ENCODE peak calls at places on chromosomes 13 and 19, in four cellular contexts. Z is K562, F is GM12891, T is GM12878. Y is an unnamed sample.
A peak's percentile ranks its signal among the peaks of the same experiment; 100 is the strongest.

GRCh38 chr19:43438291-43439162 is 23.8 kb downstream of the TEX101 start:
- DNase-seq in Z (no peak), F (no peak), T (no peak), Y (no peak)

GRCh38 chr19:2524840-2525723 is 49.2 kb downstream of the GADD45B start:
- DNase-seq in Z (peak; percentile 32), F (no peak), T (no peak), Y (no peak)

GRCh38 chr13:89003656-89004055 is 1332.5 kb downstream of the SLITRK5 start:
- DNase-seq in Z (no peak), F (no peak), T (no peak), Y (no peak)

GRCh38 chr19:33557720-33558119 is 36.1 kb upstream of the PEPD start:
- DNase-seq in Z (no peak), F (no peak), T (no peak), Y (no peak)

GRCh38 chr19:11881151-11881800 is 6.3 kb upstream of the ZNF69 start:
- DNase-seq in Z (peak; percentile 77), F (peak; percentile 34), T (peak; percentile 17), Y (peak; percentile 15)

GRCh38 chr13:41960195-41960699 is 662 bp downstream of the VWA8 start:
- DNase-seq in Z (peak; percentile 40), F (no peak), T (no peak), Y (no peak)

GRCh38 chr13:90455861-90456260 is 891.6 kb upstream of the MIR17HG start:
- DNase-seq in Z (no peak), F (no peak), T (no peak), Y (no peak)

GRCh38 chr19:41149831-41150230 is 35.6 kb downstream of the CYP2F1 start:
- DNase-seq in Z (no peak), F (no peak), T (no peak), Y (no peak)

GRCh38 chr13:32381539-32381938 is 46.4 kb downstream of the N4BP2L1 start:
- DNase-seq in Z (peak; percentile 13), F (no peak), T (no peak), Y (no peak)

GRCh38 chr13:97100821-97101220 is 106.5 kb upstream of the OXGR1 start:
- DNase-seq in Z (no peak), F (no peak), T (no peak), Y (no peak)

GRCh38 chr19:44847144-44848035 is 1.3 kb downstream of the NECTIN2 start:
- DNase-seq in Z (peak; percentile 75), F (no peak), T (no peak), Y (no peak)

GRCh38 chr13:35219021-35219420 is 257.5 kb downstream of the MAB21L1 start:
- DNase-seq in Z (no peak), F (no peak), T (no peak), Y (no peak)

GRCh38 chr13:109226631-109227030 is 559.8 kb downstream of the IRS2 start:
- DNase-seq in Z (no peak), F (no peak), T (no peak), Y (no peak)

GRCh38 chr19:1104452-1105216 is 840 bp downstream of the GPX4 start:
- DNase-seq in Z (peak; percentile 90), F (peak; percentile 91), T (no peak), Y (peak; percentile 59)

GRCh38 chr13:89066868-89067466 is 1395.8 kb downstream of the SLITRK5 start:
- DNase-seq in Z (peak; percentile 4), F (no peak), T (no peak), Y (peak; percentile 67)

GRCh38 chr13:50677687-50678463 is 165.6 kb downstream of the DLEU7 start:
- DNase-seq in Z (no peak), F (no peak), T (no peak), Y (no peak)

GRCh38 chr19:5154129-5154798 is 185.4 kb downstream of the KDM4B start:
- DNase-seq in Z (peak; percentile 76), F (peak; percentile 70), T (no peak), Y (peak; percentile 41)

GRCh38 chr19:7866399-7867091 is 7.6 kb downstream of the PRR36 start:
- DNase-seq in Z (no peak), F (no peak), T (no peak), Y (no peak)

GRCh38 chr19:18784786-18785120 is 6.4 kb downstream of the COMP start:
- DNase-seq in Z (no peak), F (no peak), T (no peak), Y (no peak)

GRCh38 chr19:51427220-51427619 is 9.8 kb upstream of the SIGLEC10 start:
- DNase-seq in Z (no peak), F (no peak), T (no peak), Y (no peak)

GRCh38 chr19:49997709-49998108 is 27.5 kb downstream of the VRK3 start:
- DNase-seq in Z (peak; percentile 51), F (peak; percentile 46), T (peak; percentile 26), Y (peak; percentile 47)

GRCh38 chr19:10760268-10760944 is 42.5 kb downstream of the DNM2 start:
- DNase-seq in Z (peak; percentile 57), F (no peak), T (no peak), Y (no peak)

GRCh38 chr13:21075303-21076264 is 14.2 kb upstream of the LATS2 start:
- DNase-seq in Z (no peak), F (peak; percentile 47), T (no peak), Y (no peak)

GRCh38 chr13:20401958-20402856 is 123.5 kb downstream of the CRYL1 start:
- DNase-seq in Z (no peak), F (no peak), T (no peak), Y (no peak)

GRCh38 chr13:37485766-37486165 is 112.8 kb downstream of the POSTN start:
- DNase-seq in Z (no peak), F (no peak), T (no peak), Y (no peak)

GRCh38 chr13:37481005-37481857 is 117.3 kb downstream of the POSTN start:
- DNase-seq in Z (no peak), F (no peak), T (no peak), Y (no peak)

GRCh38 chr13:37484056-37484455 is 114.5 kb downstream of the POSTN start:
- DNase-seq in Z (no peak), F (no peak), T (no peak), Y (no peak)

GRCh38 chr13:37479901-37480300 is 118.7 kb downstream of the POSTN start:
- DNase-seq in Z (no peak), F (no peak), T (no peak), Y (no peak)

DNA sequence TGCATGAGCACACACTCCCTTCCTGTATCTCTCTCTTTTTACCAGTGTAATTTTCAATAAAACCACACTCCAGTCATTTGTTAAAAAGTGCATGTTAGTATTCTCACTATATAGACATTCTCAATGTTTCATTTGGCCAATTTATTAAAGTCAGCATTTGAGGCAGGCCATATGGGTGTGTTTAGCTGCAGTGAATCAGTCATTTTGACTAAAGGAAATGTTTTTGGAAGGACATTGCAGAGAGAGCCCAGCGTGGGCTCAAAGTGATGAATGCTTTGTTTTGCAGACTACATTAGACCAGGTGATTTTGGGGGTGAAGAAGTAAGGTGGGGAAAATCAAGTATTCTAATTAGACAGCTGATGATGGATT is 116.7 kb downstream of the POSTN start:
- DNase-seq in Z (no peak), F (no peak), T (no peak), Y (no peak)
- TF ChIP-seq SPI1 in Z (no peak), F (no peak), T (no peak), Y (no peak)

GRCh38 chr13:113584205-113584869 is at the start of gene TFDP1:
- DNase-seq in Z (peak; percentile 92), F (peak; percentile 95), T (peak; percentile 63), Y (peak; percentile 97)

GRCh38 chr13:113581871-113582270 is 2.7 kb upstream of the TFDP1 start:
- DNase-seq in Z (no peak), F (no peak), T (no peak), Y (no peak)

GRCh38 chr13:113585828-113586355 is 1.3 kb downstream of the TFDP1 start:
- DNase-seq in Z (peak; percentile 24), F (no peak), T (no peak), Y (no peak)

GRCh38 chr13:113579686-113580085 is 4.9 kb upstream of the TFDP1 start:
- DNase-seq in Z (no peak), F (no peak), T (no peak), Y (no peak)

DNA sequence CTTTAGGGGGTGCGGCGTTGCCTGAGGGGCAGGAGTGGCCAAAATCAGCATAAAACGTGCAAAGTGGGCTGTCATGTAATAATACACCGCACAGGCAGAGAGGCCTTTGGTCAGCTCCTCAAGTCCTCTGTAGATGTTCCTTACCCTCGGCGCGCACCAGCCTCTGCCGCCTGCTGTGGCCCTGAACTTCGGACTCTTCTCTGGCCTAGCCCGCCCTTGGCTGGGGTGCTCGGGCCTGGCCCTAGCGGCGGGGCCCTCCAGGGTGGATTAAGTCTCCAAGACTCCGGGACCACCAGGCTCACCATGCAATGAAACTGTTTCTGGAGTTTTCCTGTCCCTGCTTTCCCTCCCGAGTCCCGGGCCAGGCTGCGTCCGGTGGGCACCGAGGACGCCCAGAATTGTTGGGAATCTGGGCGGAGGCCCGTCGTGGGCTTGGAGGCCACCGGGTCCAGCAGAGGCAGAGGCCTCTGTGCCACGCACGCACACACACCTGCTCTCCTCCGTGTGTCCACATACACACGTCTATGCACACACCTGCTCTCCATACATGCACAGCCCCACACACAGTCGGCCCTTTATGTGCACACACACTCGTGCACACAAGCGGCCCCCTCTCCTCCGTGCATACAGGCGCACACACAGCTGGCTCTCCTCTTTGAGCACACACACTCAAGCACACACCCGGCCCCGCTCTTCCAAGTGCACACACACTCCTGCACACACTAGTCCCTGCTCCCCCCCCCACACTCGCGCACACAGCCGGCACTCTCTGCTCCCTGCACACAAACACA is 1.5 kb upstream of the TFDP1 start:
- DNase-seq in Z (no peak), F (no peak), T (no peak), Y (no peak)
- TF ChIP-seq SPI1 in Z (no peak), F (no peak), T (no peak), Y (no peak)

GRCh38 chr13:40082644-40083043 is 427.2 kb downstream of the COG6 start:
- DNase-seq in Z (no peak), F (no peak), T (no peak), Y (no peak)

GRCh38 chr13:40084934-40085333 is 429.5 kb downstream of the COG6 start:
- DNase-seq in Z (no peak), F (no peak), T (no peak), Y (no peak)

GRCh38 chr13:40083841-40084240 is 428.4 kb downstream of the COG6 start:
- DNase-seq in Z (no peak), F (no peak), T (no peak), Y (no peak)

DNA sequence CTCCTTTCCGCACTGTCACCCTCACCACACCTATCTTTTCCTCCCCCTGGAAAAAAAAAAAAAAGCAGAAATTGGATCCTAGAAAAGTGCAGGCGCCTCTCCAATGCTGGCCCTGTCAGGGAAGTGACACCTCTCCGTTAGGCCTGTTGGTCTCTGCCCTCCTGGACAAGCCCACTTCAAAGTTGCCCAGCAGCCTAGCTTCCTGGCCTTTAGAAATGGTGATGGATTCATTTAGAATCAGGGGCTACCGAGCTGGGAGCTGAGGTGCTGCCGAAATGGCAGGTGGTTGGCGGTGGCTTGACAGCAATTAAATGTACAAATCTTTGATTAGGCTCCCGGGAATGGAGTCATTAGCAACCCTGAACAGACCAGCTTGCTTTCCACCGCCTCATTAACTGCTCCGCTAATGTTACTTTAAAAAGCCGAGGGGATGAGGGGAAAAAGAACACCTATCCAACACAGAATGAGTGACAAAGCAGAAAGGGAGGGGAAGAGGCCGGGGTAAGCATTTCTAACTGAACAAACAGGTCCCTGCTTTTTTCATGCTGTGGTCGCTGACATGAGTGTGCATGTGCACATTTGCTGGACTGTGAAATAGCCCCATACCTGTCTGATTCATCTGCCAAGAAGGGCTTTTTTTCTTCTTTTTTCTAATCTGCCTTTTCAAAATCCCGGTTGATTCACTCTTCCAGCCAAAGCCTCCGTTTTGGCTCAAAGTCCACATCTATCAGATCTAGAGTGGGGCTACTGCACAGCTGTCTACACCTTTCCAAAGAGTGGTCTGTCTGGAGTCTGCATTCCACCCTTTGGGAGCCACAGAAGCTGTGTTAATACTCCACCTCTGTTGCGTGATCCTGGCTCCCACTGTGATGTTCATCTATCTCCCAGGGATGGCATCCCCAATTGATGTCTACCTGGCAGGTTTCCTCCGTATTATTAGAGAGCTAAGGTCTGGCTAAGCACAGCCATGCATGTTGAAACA is 431.9 kb downstream of the COG6 start:
- DNase-seq in Z (no peak), F (no peak), T (no peak), Y (no peak)
- TF ChIP-seq SPI1 in Z (no peak), F (no peak), T (no peak), Y (no peak)

GRCh38 chr13:113584870-113585671 is 518 bp downstream of the TFDP1 start:
- DNase-seq in Z (peak; percentile 33), F (peak; percentile 62), T (no peak), Y (no peak)
- TF ChIP-seq SPI1 in Z (no peak), F (no peak), T (no peak), Y (no peak)

Y was measured in HL-60.